ENCODE peak calls at places on chromosomes 12 and 14, in seven cellular contexts. E is activated CD4-positive, alpha-beta T cell treated with anti-CD3 and anti-CD28 coated beads, Interleukin-2, amount 50 U/mL, for 24 hours; O is amygdala; Z is stimulated activated CD4-positive, alpha-beta T cell treated with anti-CD3 and anti-CD28 coated beads, Interleukin-1b, Interleukin-23, amount 100 ng/mL, for 1 hour; U is fibroblast of lung; F is activated CD8-positive, alpha-beta memory T cell treated with anti-CD3 and anti-CD28 coated beads for 24 hours; P is stimulated activated CD8-positive, alpha-beta memory T cell treated with anti-CD3 and anti-CD28 coated beads, Interleukin-4, amount 100 ng/mL, for 24 hours. T is an unnamed sample.

GRCh38 chr12:2625267-2625666 is 169.5 kb upstream of the FKBP4 start:
- DNase-seq in O (no peak), E (no peak), U (no peak), F (no peak), P (no peak), Z (no peak), T (no peak)

GRCh38 chr12:49487605-49488004 is 51.2 kb upstream of the KCNH3 start:
- DNase-seq in Z (no peak), P (no peak), O (no peak), F (no peak), U (peak), E (no peak), T (no peak)

GRCh38 chr12:93524386-93525133 is 47.9 kb upstream of the SOCS2 start:
- DNase-seq in E (no peak), Z (no peak), F (no peak), U (no peak), O (no peak), P (no peak), T (no peak)

GRCh38 chr12:66269757-66270383 is 32.4 kb upstream of the HELB start:
- DNase-seq in E (no peak), F (no peak), P (no peak), O (no peak), U (peak), Z (no peak), T (no peak)

GRCh38 chr12:41932028-41932427 is 212.6 kb downstream of the GXYLT1 start:
- DNase-seq in E (no peak), O (no peak), U (no peak), F (no peak), P (no peak), Z (no peak), T (no peak)

GRCh38 chr12:105906545-105906944 is 232.2 kb downstream of the NUAK1 start:
- DNase-seq in P (no peak), E (no peak), Z (no peak), F (no peak), O (no peak), U (peak), T (no peak)

GRCh38 chr12:104314242-104314614 is 10.7 kb downstream of the EID3 start:
- DNase-seq in E (no peak), Z (no peak), P (no peak), U (no peak), O (no peak), F (no peak), T (no peak)

GRCh38 chr14:103819503-103820307 is 27.7 kb downstream of the PPP1R13B start:
- DNase-seq in U (peak), F (no peak), E (no peak), P (no peak), Z (no peak), O (no peak), T (no peak)

GRCh38 chr14:56197150-56197549 is 78.9 kb downstream of the PELI2 start:
- DNase-seq in P (no peak), E (no peak), F (no peak), Z (no peak), U (no peak), O (no peak), T (no peak)

GRCh38 chr14:63941023-63941422 is 88.2 kb downstream of the SYNE2 start:
- DNase-seq in E (no peak), Z (no peak), P (no peak), U (no peak), F (no peak), O (no peak), T (no peak)

T was measured in progenitor cell of endocrine pancreas.